ENCODE peak calls at places on chromosomes 4 and X, in six cellular contexts. B is transverse colon; K is hepatocyte; I is colonic mucosa; Z is CD8-positive, alpha-beta T cell; S is lower lobe of right lung. Y is an unnamed sample. For H3K4me1, the result is how much of the 10 kb centered on the place peaks cover.

GRCh38 chr4:113733685-113734084 is 27.9 kb downstream of the CAMK2D start:
- DNase-seq in S (no peak), I (no peak), Z (no peak), B (no peak), K (no peak), Y (no peak)

GRCh38 chr4:85725727-85726170 is 250.8 kb downstream of the ARHGAP24 start:
- DNase-seq in Z (no peak), I (no peak), K (peak), S (no peak), B (peak), Y (no peak)

GRCh38 chr4:168618577-168619265 is 121.9 kb downstream of the PALLD start:
- DNase-seq in S (no peak), B (no peak), I (no peak), Z (no peak), K (no peak), Y (no peak)

GRCh38 chrX:19628006-19628575 is 112.8 kb upstream of the MAP3K15 start:
- DNase-seq in Z (no peak), K (no peak), S (no peak), B (peak), I (peak), Y (no peak)

GRCh38 chrX:19178402-19178801 is 56.1 kb upstream of the ADGRG2 start:
- DNase-seq in K (no peak), B (no peak), I (no peak), S (no peak), Z (no peak), Y (no peak)

GRCh38 chr4:159160242-159160641 is 57.4 kb downstream of the RAPGEF2 start:
- DNase-seq in Z (no peak), B (no peak), S (no peak), I (no peak), K (no peak), Y (no peak)

GRCh38 chr4:111880116-111880515 is 265.1 kb upstream of the FAM241A start:
- DNase-seq in Z (no peak), I (no peak), B (no peak), K (peak), S (no peak), Y (no peak)

GRCh38 chr4:57865264-57865663 is 755.1 kb upstream of the IGFBP7 start:
- DNase-seq in B (no peak), I (no peak), S (no peak), Z (no peak), K (no peak), Y (no peak)

GRCh38 chr4:168453146-168453545 is 27.1 kb downstream of the DDX60L start:
- DNase-seq in B (no peak), I (no peak), K (no peak), S (no peak), Z (no peak), Y (no peak)

GRCh38 chr4:47287735-47288134 is 175.8 kb downstream of the COMMD8 start:
- DNase-seq in S (no peak), B (no peak), K (peak), I (no peak), Z (no peak), Y (no peak)

GRCh38 chr4:72468904-72469502 is 100.0 kb downstream of the ADAMTS3 start:
- DNase-seq in S (no peak), K (peak), I (no peak), B (no peak), Z (no peak), Y (no peak)

GRCh38 chrX:66672106-66672505 is 33.2 kb upstream of the EDA2R start:
- DNase-seq in K (no peak), S (no peak), B (no peak), I (no peak), Z (no peak), Y (no peak)

GRCh38 chrX:38103857-38104812 is 97.8 kb downstream of the SYTL5 start:
- DNase-seq in Z (no peak), B (no peak), K (no peak), S (no peak), I (no peak), Y (no peak)

GRCh38 chrX:19566359-19567141 is 51.2 kb upstream of the MAP3K15 start:
- DNase-seq in K (no peak), B (peak), S (no peak), Z (no peak), I (no peak), Y (no peak)

GRCh38 chrX:153794897-153795816 is 689 bp downstream of the SSR4 start:
- DNase-seq in Z (no peak), I (no peak), S (peak), K (no peak), B (peak), Y (no peak)

GRCh38 chr4:14196141-14196540 is 568.6 kb upstream of the BOD1L1 start:
- DNase-seq in K (peak), I (peak), Z (no peak), B (no peak), S (peak), Y (no peak)

GRCh38 chr4:128225148-128225547 is 62.5 kb downstream of the PGRMC2 start:
- DNase-seq in Z (no peak), K (no peak), I (no peak), B (no peak), S (no peak), Y (no peak)

GRCh38 chr4:95693594-95693993 is 144.8 kb upstream of the UNC5C start:
- DNase-seq in Z (no peak), I (no peak), B (no peak), S (no peak), K (no peak), Y (no peak)

GRCh38 chr4:41185614-41186609 is 28.4 kb downstream of the APBB2 start:
- DNase-seq in I (no peak), Z (no peak), K (peak), B (no peak), S (no peak), Y (no peak)

GRCh38 chrX:152926923-152927322 is 29.1 kb downstream of the ZNF185 start:
- DNase-seq in B (no peak), I (no peak), Z (no peak), S (no peak), K (no peak), Y (no peak)

GRCh38 chrX:46643636-46644035 is 70.1 kb downstream of the CHST7 start:
- DNase-seq in S (no peak), I (no peak), K (no peak), B (no peak), Z (no peak), Y (no peak)

DNA sequence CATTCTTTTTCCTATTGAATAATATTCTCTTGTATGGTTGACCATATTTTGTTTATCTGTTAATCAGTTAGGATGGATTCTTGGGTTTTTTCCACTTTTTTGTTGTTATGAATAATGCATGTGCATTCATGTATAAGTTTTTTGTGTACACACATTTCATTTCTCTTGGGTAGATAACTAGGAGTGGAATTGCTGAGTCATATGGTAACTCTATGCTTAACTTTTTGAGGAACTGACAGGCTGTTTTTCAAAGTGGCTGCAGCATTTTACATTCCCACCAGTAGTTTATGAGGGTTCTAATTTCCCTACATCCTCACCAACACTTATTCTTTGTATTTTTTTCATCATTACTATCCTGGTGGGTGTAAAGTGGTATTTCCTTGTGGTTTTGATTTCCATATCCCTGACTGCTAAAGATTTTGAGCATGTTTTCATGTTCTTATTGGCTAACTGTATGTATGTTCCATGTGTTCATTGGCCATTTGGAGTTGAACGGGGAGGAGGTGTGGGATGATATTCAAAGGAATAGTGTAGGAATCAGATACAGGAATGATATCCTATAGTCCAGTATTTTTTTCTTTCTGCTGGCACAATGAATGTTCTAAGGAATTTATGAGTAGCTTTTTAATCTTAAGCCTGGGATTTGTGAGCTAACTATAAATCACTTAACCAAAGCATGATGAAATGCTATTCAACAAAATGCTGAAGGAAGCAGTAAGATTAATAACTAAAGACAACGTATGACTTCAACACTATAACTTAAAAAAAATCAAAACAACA is 114.3 kb downstream of the AMELX start:
- DNase-seq in K (no peak), B (no peak), Z (no peak), I (no peak), S (no peak), Y (no peak)
- H3K4me1 ChIP-seq in K (under half), B (under half), Z (under half), I (under half), S (under half), Y (under half)

GRCh38 chr4:5033266-5033945 is 14.1 kb upstream of the CYTL1 start:
- DNase-seq in S (no peak), I (no peak), K (no peak), B (no peak), Z (no peak), Y (no peak)
- H3K4me1 ChIP-seq in S (under half), I (under half), K (under half), B (under half), Z (under half), Y (under half)

DNA sequence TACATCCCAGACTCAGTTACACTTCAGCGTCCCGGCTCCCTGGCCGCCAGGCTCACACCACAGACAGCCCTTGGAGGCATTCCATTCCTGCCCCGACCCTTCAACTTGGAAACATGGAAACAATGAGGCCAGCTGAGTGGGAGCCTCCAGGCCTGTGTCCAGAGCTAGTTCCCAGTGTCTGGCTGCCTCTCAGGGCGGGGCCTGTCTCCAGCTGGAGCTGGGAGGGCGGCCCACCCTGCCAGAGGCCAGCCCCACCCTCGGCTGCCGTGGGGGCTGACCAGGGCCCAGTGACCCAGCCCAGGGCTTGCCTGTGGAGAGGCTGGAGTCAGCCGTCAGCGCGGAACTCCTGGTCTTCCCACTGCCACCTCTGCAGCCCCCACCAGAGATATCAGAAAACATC is 37.4 kb upstream of the SPON2 start:
- DNase-seq in B (peak), K (peak), I (peak), S (peak), Z (no peak), Y (no peak)
- H3K4me1 ChIP-seq in B (half or more), K (under half), I (under half), S (half or more), Z (under half), Y (under half)

GRCh38 chrX:48489296-48489695 is 13.3 kb downstream of the FTSJ1 start:
- DNase-seq in K (no peak), S (no peak), B (no peak), Z (no peak), I (no peak), Y (no peak)
- H3K4me1 ChIP-seq in K (under half), S (under half), B (under half), Z (under half), I (under half), Y (under half)